ENCODE peak calls at places on chromosomes 3 and 15, in nine cellular contexts. X is neural progenitor cell, V is HCT116, D is OCI-LY7, J is GM23248, Y is MM.1S, C is SK-N-SH, R is hepatocyte, K is GM23338. P is an unnamed sample.

GRCh38 chr3:165683947-165684346 is 153.3 kb downstream of the BCHE start:
- DNase-seq in X (no peak), V (no peak), D (no peak), J (no peak), Y (no peak), C (no peak), R (no peak), K (no peak), P (peak; percentile 15)

GRCh38 chr3:120039642-120040610 is 54.3 kb downstream of the GSK3B start:
- DNase-seq in X (peak; percentile 88), V (peak; percentile 3), D (peak; percentile 16), J (no peak), Y (peak; percentile 36), C (no peak), R (peak; percentile 78), K (peak; percentile 83), P (peak; percentile 10)

GRCh38 chr15:70566047-70566835 is 197.1 kb downstream of the UACA start:
- DNase-seq in X (peak; percentile 59), V (no peak), D (no peak), J (no peak), Y (no peak), C (no peak), R (peak; percentile 48), K (peak; percentile 68), P (no peak)

GRCh38 chr3:160125188-160125587 is 100.0 kb upstream of the C3orf80 start:
- DNase-seq in X (no peak), V (no peak), D (no peak), J (no peak), Y (no peak), C (no peak), R (no peak), K (no peak), P (no peak)

GRCh38 chr3:123431658-123432323 is 17.1 kb downstream of the ADCY5 start:
- DNase-seq in X (no peak), V (no peak), D (no peak), J (no peak), Y (no peak), C (no peak), R (no peak), K (no peak), P (no peak)

GRCh38 chr3:143973352-143974021 is 1.9 kb downstream of the DIPK2A start:
- DNase-seq in X (peak; percentile 20), V (no peak), D (no peak), J (peak; percentile 45), Y (no peak), C (no peak), R (peak; percentile 19), K (no peak), P (peak; percentile 24)

GRCh38 chr3:126316515-126316939 is 40.7 kb downstream of the KLF15 start:
- DNase-seq in X (no peak), V (no peak), D (no peak), J (no peak), Y (no peak), C (no peak), R (no peak), K (no peak), P (no peak)

GRCh38 chr15:71667228-71667627 is 143.1 kb upstream of the NR2E3 start:
- DNase-seq in X (no peak), V (no peak), D (no peak), J (no peak), Y (no peak), C (no peak), R (no peak), K (no peak), P (no peak)

GRCh38 chr3:72892870-72893269 is 5.0 kb downstream of the GXYLT2 start:
- DNase-seq in X (peak; percentile 58), V (no peak), D (peak; percentile 10), J (no peak), Y (no peak), C (peak; percentile 40), R (no peak), K (peak; percentile 90), P (no peak)

GRCh38 chr15:41970456-41970855 is 1.9 kb downstream of the EHD4 start:
- DNase-seq in X (no peak), V (no peak), D (peak; percentile 11), J (no peak), Y (no peak), C (no peak), R (no peak), K (no peak), P (no peak)

GRCh38 chr3:138348950-138349739 is 766 bp downstream of the MRAS start:
- DNase-seq in X (peak; percentile 50), V (no peak), D (no peak), J (peak; percentile 72), Y (no peak), C (peak; percentile 76), R (peak; percentile 39), K (peak; percentile 62), P (no peak)

GRCh38 chr15:35440265-35440664 is 105.7 kb downstream of the DPH6 start:
- DNase-seq in X (no peak), V (no peak), D (no peak), J (no peak), Y (no peak), C (no peak), R (no peak), K (no peak), P (no peak)

GRCh38 chr15:94110476-94111130 is 120.8 kb upstream of the MCTP2 start:
- DNase-seq in X (no peak), V (no peak), D (no peak), J (no peak), Y (no peak), C (no peak), R (peak; percentile 12), K (peak; percentile 26), P (no peak)

GRCh38 chr3:126081618-126082333 is 2.1 kb downstream of the SLC41A3 start:
- DNase-seq in X (no peak), V (peak; percentile 48), D (peak; percentile 28), J (peak; percentile 75), Y (no peak), C (peak; percentile 50), R (no peak), K (peak; percentile 33), P (peak; percentile 90)

GRCh38 chr15:63736287-63736686 is 97.5 kb downstream of the HERC1 start:
- DNase-seq in X (no peak), V (no peak), D (no peak), J (no peak), Y (no peak), C (no peak), R (no peak), K (no peak), P (no peak)

DNA sequence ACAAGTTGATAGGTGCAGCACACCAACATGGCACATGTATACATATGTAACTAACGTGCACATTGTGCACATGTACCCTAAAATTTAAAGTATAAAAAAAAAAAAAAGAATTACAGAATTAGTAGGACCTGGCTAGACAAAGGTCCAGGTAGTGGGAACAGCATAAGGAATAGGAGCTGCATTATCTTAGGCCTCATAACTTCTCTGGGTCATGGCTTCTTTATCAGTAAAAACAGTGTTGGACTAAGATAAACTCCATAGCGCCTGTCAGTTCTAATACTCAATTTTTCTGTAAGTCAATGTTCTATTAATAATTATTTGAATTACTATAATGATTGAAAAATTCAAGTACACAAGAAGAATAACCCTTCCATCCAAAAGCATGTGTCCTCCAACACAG is 98.3 kb downstream of the HERC1 start:
- DNase-seq in X (no peak), V (no peak), D (no peak), J (no peak), Y (no peak), C (no peak), R (no peak), K (no peak), P (no peak)
- H3K36me3 ChIP-seq in X (peaks cover 4% of the 10 kb centered on the region), V (peaks cover 2% of the 10 kb centered on the region), D (peaks cover 45% of the 10 kb centered on the region), J (peaks cover 41% of the 10 kb centered on the region), Y (peaks cover 3% of the 10 kb centered on the region), C (peaks cover 32% of the 10 kb centered on the region), R (no peaks in the 10 kb centered on the region), K (no peaks in the 10 kb centered on the region), P (peaks cover 3% of the 10 kb centered on the region)

GRCh38 chr3:118477768-118478167 is 556.9 kb downstream of the IGSF11 start:
- DNase-seq in X (no peak), V (no peak), D (no peak), J (no peak), Y (no peak), C (no peak), R (no peak), K (no peak), P (no peak)
- TF ChIP-seq EZH2phosphoT487 in X (no peak), V (no peak), D (no peak), J (no peak), Y (no peak), C (no peak), R (no peak), K (no peak), P (no peak)

GRCh38 chr15:101121511-101122090 is 130.2 kb downstream of the CHSY1 start:
- DNase-seq in X (peak; percentile 61), V (no peak), D (peak; percentile 27), J (peak; percentile 77), Y (peak; percentile 72), C (peak; percentile 91), R (peak; percentile 71), K (peak; percentile 65), P (peak; percentile 12)

GRCh38 chr15:101120961-101121360 is 130.9 kb downstream of the CHSY1 start:
- DNase-seq in X (no peak), V (no peak), D (no peak), J (no peak), Y (no peak), C (peak; percentile 58), R (no peak), K (no peak), P (no peak)

GRCh38 chr15:101123222-101123910 is 128.5 kb downstream of the CHSY1 start:
- DNase-seq in X (no peak), V (no peak), D (no peak), J (peak; percentile 74), Y (no peak), C (no peak), R (no peak), K (no peak), P (no peak)

GRCh38 chr15:101122266-101122665 is 129.6 kb downstream of the CHSY1 start:
- DNase-seq in X (no peak), V (no peak), D (no peak), J (no peak), Y (no peak), C (no peak), R (no peak), K (no peak), P (no peak)

DNA sequence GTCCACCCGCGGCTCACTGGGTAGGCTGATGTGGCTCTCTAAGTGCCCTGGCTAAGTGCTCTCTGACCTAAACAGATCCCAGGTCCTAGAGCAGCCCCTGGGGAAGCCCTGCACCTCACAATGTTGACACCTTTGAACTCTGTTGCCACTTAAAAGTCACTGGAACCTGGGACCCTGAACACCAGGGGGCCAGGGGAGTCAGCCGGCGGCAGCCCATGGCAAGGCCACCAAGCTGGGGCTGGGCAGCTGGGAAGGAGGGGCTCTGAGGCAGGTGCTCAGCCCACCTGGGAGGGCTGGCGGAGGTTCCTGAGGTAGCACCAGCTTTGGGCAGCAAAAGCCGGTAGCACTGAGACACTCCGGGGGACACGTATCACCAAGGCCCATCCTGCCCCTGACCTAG is 129.0 kb downstream of the CHSY1 start:
- DNase-seq in X (no peak), V (no peak), D (no peak), J (no peak), Y (no peak), C (no peak), R (no peak), K (no peak), P (no peak)
- H3K4me3 ChIP-seq in X (no peak overlapping the region), V (no peak overlapping the region), D (no peak overlapping the region), J (no peak overlapping the region), Y (no peak overlapping the region), C (no peak overlapping the region), R (no peak overlapping the region), K (no peak overlapping the region), P (no peak overlapping the region)

DNA sequence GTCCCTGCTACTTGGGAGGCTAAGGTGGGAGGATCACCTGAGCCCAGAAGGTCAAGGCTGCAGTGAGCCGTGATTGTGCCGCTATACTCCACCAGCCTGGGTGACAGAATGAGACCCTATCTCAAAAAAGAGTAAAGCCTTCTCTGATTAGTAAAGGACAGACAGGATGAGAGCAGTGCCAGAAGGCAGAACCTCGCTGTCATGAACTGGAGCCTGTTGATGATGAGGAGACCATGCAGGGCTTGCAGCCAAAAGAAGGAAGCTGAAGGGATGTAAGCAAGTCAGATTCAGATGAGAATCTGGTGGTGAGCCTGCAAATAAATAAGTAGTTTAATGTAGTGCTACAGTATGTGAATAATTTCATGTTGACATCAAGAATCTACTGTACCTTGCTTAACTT is 52.8 kb downstream of the USP50 start:
- DNase-seq in X (no peak), V (no peak), D (no peak), J (no peak), Y (no peak), C (no peak), R (no peak), K (no peak), P (no peak)
- H3K36me3 ChIP-seq in X (peaks cover 28% of the 10 kb centered on the region), V (peaks cover 65% of the 10 kb centered on the region), D (peaks cover 88% of the 10 kb centered on the region), J (peaks cover 81% of the 10 kb centered on the region), Y (peaks cover 12% of the 10 kb centered on the region), C (peaks cover 88% of the 10 kb centered on the region), R (peaks cover 4% of the 10 kb centered on the region), K (peaks cover 37% of the 10 kb centered on the region), P (peaks cover 46% of the 10 kb centered on the region)

P was measured in PC-3.